ENCODE peak calls at places on chromosomes 1 and 21, in eight cellular contexts. Q is upper lobe of right lung, Y is heart left ventricle, C is HFF-Myc, F is adrenal gland, I is PC-3, K is fibroblast of mammary gland, B is PC-9. M is an unnamed sample.

GRCh38 chr1:232477728-232478127 is 152.2 kb downstream of the SIPA1L2 start:
- DNase-seq in K (peak), B (no peak), I (peak), Q (no peak), C (peak), Y (no peak), F (peak), M (no peak)

GRCh38 chr1:23168079-23168461 is 586 bp downstream of the LUZP1 start:
- DNase-seq in K (no peak), C (no peak), Y (peak), B (no peak), Q (peak), I (no peak), F (peak), M (no peak)

GRCh38 chr1:159510223-159510530 is 25.6 kb downstream of the OR10J5 start:
- DNase-seq in C (no peak), K (no peak), B (no peak), Y (no peak), F (no peak), I (no peak), Q (no peak), M (no peak)

GRCh38 chr1:117015701-117016100 is 14.1 kb downstream of the CD101 start:
- DNase-seq in K (no peak), C (no peak), Y (no peak), F (no peak), B (no peak), I (no peak), Q (no peak), M (no peak)

GRCh38 chr1:192488058-192488457 is 87.5 kb upstream of the RGS1 start:
- DNase-seq in K (no peak), B (no peak), F (no peak), C (no peak), Y (no peak), I (peak), Q (no peak), M (no peak)

GRCh38 chr1:46489638-46490602 is at the start of gene DMBX1:
- DNase-seq in K (no peak), F (peak), Q (peak), C (no peak), Y (no peak), I (peak), B (peak), M (no peak)

GRCh38 chr1:10152709-10153284 is 57.6 kb upstream of the KIF1B start:
- DNase-seq in F (peak), B (peak), C (no peak), I (peak), Y (peak), Q (no peak), K (peak), M (no peak)

GRCh38 chr1:235910357-235911299 is 43.9 kb upstream of the LYST start:
- DNase-seq in F (peak), K (peak), C (no peak), Y (peak), B (peak), Q (no peak), I (peak), M (peak)

GRCh38 chr1:67189953-67190352 is 23.7 kb downstream of the IL23R start:
- DNase-seq in F (no peak), B (no peak), Y (no peak), K (no peak), Q (no peak), C (no peak), I (no peak), M (no peak)

GRCh38 chr1:143667730-143668129 is 304.1 kb downstream of the FAM72C start:
- DNase-seq in Y (no peak), B (no peak), Q (no peak), K (no peak), C (no peak), F (no peak), I (no peak), M (no peak)

GRCh38 chr1:213934642-213935041 is 53.1 kb upstream of the PROX1 start:
- DNase-seq in B (no peak), C (no peak), Q (no peak), K (peak), F (no peak), Y (peak), I (peak), M (peak)

GRCh38 chr1:4053160-4053748 is 153.2 kb upstream of the C1orf174 start:
- DNase-seq in B (no peak), C (no peak), I (no peak), Q (no peak), K (no peak), Y (no peak), F (no peak), M (no peak)

GRCh38 chr1:167594827-167595226 is 35.2 kb upstream of the RCSD1 start:
- DNase-seq in F (no peak), C (no peak), Q (no peak), B (no peak), I (no peak), K (no peak), Y (no peak), M (no peak)

GRCh38 chr1:43834280-43835140 is 99.1 kb upstream of the ARTN start:
- DNase-seq in B (peak), F (no peak), Q (peak), I (peak), C (peak), K (peak), Y (peak), M (no peak)

GRCh38 chr1:34331527-34331926 is 154.8 kb downstream of the C1orf94 start:
- DNase-seq in I (no peak), Q (no peak), F (no peak), C (no peak), K (no peak), B (no peak), Y (no peak), M (no peak)

GRCh38 chr1:76770979-76771378 is 96.3 kb upstream of the ST6GALNAC5 start:
- DNase-seq in Q (no peak), K (no peak), B (no peak), F (no peak), C (no peak), Y (no peak), I (no peak), M (no peak)

GRCh38 chr1:231049121-231049979 is 9.3 kb upstream of the FAM89A start:
- DNase-seq in F (no peak), C (no peak), Y (no peak), K (no peak), Q (no peak), B (no peak), I (no peak), M (no peak)

GRCh38 chr21:38321568-38321967 is 64.8 kb downstream of the KCNJ15 start:
- DNase-seq in B (no peak), Q (no peak), C (no peak), Y (no peak), K (peak), F (no peak), I (no peak), M (no peak)

GRCh38 chr1:8017495-8018310 is 8.4 kb downstream of the ERRFI1 start:
- DNase-seq in I (peak), B (peak), F (no peak), Q (no peak), Y (no peak), C (no peak), K (peak), M (no peak)

GRCh38 chr1:17723684-17724083 is 31.4 kb upstream of the ACTL8 start:
- DNase-seq in C (no peak), F (no peak), I (no peak), K (no peak), B (no peak), Q (no peak), Y (no peak), M (no peak)
- TF ChIP-seq CTCF in C (peak), F (no peak), I (peak), K (peak), B (no peak), Q (no peak), Y (no peak), M (no peak)

DNA sequence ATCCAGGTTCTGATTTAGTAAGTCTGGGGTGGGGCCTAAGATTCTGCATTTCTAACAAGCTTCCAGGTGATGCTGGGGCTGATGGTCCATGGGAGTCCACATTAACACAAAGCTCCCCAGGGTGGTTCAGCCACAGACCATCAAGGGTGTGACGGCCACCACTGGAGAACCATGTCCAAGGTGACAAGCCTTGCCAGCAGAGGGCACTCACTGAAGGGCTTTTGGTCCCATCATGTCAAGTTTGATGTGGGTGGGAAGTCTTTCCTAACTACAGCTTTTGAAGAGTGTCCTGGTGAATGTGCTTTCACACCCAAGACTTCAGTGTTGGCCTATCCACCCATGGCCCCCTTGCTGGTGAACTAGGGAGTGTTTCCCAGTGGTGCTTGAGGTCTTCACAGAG is 67.1 kb downstream of the UBE2T start:
- DNase-seq in B (peak), K (peak), F (peak), C (no peak), I (peak), Q (no peak), Y (peak), M (no peak)
- TF ChIP-seq CTCF in B (peak), K (peak), F (peak), C (peak), I (peak), Q (peak), Y (peak), M (peak)

DNA sequence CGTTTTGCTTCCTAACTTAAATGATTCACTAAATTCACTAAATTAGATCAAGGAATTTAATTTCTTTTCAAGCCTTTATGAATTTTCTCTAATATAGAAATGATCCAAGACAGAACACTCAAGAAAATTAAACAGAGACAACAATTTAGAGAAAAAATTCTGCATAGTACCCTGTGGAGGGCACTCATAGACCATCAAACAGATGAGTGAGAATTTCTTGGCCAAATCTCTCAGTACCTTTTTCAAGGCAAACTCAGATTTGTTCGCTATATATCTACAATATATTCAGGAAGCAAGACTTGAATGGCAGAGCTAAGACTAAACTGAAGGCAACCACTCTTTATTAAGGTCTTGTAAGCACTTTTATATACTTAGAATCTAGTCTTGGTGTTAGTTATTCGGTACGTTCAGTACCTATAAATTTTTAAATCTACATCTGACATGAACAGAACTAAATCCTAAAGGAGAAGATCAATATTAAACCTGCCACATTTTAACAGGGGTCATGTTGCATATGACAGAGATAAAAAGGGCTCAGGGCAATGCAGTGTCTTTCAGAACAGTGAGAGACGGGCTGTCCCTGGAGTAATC is 118.7 kb upstream of the TMPRSS15 start:
- DNase-seq in C (no peak), Y (no peak), I (peak), Q (no peak), B (no peak), K (no peak), F (no peak), M (no peak)
- TF ChIP-seq CTCF in C (no peak), Y (no peak), I (peak), Q (no peak), B (no peak), K (no peak), F (no peak), M (peak)

GRCh38 chr1:215082532-215083407 is at the start of gene KCNK2:
- DNase-seq in Q (peak), I (peak), Y (no peak), F (peak), K (peak), B (peak), C (no peak), M (no peak)
- TF ChIP-seq CTCF in Q (no peak), I (no peak), Y (no peak), F (no peak), K (no peak), B (no peak), C (no peak), M (no peak)

GRCh38 chr1:18232052-18232451 is 124.5 kb downstream of the IGSF21 start:
- DNase-seq in B (no peak), F (no peak), K (peak), C (no peak), Y (no peak), I (no peak), Q (no peak), M (no peak)
- TF ChIP-seq CTCF in B (peak), F (no peak), K (peak), C (peak), Y (peak), I (peak), Q (peak), M (no peak)

DNA sequence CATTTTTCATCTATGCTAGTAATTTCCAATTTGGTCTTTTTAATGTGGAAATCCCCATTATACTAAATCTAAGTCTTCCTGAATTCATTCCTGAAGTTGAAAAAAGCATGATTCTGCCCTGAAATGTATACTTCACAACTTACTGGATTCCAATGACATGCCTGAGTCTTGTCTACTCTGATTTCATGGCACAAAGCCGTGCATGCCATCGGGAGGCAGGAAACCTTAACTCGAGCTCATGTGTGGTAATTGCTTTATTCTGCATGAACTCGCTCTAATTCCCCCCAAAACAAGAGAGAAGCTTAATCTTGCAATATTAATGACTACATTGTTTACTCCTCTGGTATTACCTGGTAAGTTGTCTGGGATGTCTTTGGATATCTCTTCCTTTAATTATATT is 39.6 kb upstream of the PBX1 start:
- DNase-seq in K (no peak), I (no peak), B (no peak), F (no peak), C (no peak), Q (no peak), Y (no peak), M (no peak)
- TF ChIP-seq CTCF in K (no peak), I (no peak), B (no peak), F (no peak), C (no peak), Q (no peak), Y (no peak), M (no peak)

GRCh38 chr1:227317541-227318002 is 720 bp downstream of the CDC42BPA start:
- DNase-seq in Q (no peak), B (peak), Y (peak), F (peak), C (no peak), I (peak), K (peak), M (no peak)
- TF ChIP-seq CTCF in Q (peak), B (peak), Y (no peak), F (peak), C (no peak), I (peak), K (peak), M (peak)

DNA sequence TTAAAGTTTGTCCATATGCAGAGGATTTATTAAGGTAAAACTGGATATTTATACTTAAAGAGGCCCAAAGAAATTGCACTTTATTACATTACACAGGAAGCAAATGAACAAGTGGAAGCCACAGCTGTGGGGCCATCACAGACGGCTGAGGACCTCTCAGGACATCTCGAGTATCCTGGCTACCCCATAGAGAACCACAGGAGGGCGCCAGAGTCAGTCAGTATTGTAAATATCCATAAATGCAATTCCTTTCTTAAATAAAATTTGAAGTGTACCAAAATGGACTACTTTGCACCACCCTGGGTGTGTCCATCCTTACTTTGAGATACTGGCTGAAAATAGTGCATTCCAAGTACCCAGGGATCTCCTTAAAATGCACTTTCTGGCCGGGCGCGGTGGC is 257.2 kb downstream of the MRPL39 start:
- DNase-seq in Y (no peak), C (no peak), I (peak), Q (no peak), B (no peak), F (peak), K (peak), M (no peak)
- TF ChIP-seq CTCF in Y (no peak), C (peak), I (peak), Q (peak), B (peak), F (no peak), K (peak), M (peak)

M was measured in keratinocyte.